ENCODE peak calls at places on chromosomes 11 and 22, in nine cellular contexts. One of them, this sample, is unnamed.

GRCh38 chr22:29617922-29618629 is 14.6 kb downstream of the NF2 start:
- DNase-seq in endothelial cell of umbilical vein: no peak
- DNase-seq in IMR-90: peak; percentile 68
- DNase-seq in body of pancreas: no peak
- DNase-seq in tibial nerve: no peak
- DNase-seq in HepG2: no peak
- DNase-seq in breast epithelium: no peak
- DNase-seq in ovary: no peak
- DNase-seq in prostate gland: no peak
- DNase-seq in this sample: no peak

GRCh38 chr22:48979482-48979881 is 848.2 kb downstream of the BRD1 start:
- DNase-seq in IMR-90: no peak
- DNase-seq in endothelial cell of umbilical vein: no peak
- DNase-seq in prostate gland: no peak
- DNase-seq in HepG2: peak; percentile 18
- DNase-seq in breast epithelium: no peak
- DNase-seq in body of pancreas: no peak
- DNase-seq in tibial nerve: no peak
- DNase-seq in ovary: no peak
- DNase-seq in this sample: no peak

GRCh38 chr22:22546490-22546889 is 12.6 kb downstream of the PRAME start:
- DNase-seq in IMR-90: peak; percentile 8
- DNase-seq in body of pancreas: no peak
- DNase-seq in HepG2: no peak
- DNase-seq in endothelial cell of umbilical vein: no peak
- DNase-seq in breast epithelium: no peak
- DNase-seq in tibial nerve: no peak
- DNase-seq in prostate gland: no peak
- DNase-seq in ovary: no peak
- DNase-seq in this sample: no peak

GRCh38 chr11:79536155-79536917 is 95.5 kb upstream of the TENM4 start:
- DNase-seq in prostate gland: no peak
- DNase-seq in breast epithelium: no peak
- DNase-seq in endothelial cell of umbilical vein: no peak
- DNase-seq in HepG2: no peak
- DNase-seq in body of pancreas: no peak
- DNase-seq in ovary: no peak
- DNase-seq in tibial nerve: no peak
- DNase-seq in IMR-90: no peak
- DNase-seq in this sample: no peak

GRCh38 chr22:44913198-44913983 is 96.4 kb downstream of the PHF21B start:
- DNase-seq in breast epithelium: peak; percentile 24
- DNase-seq in body of pancreas: no peak
- DNase-seq in ovary: no peak
- DNase-seq in IMR-90: no peak
- DNase-seq in tibial nerve: no peak
- DNase-seq in endothelial cell of umbilical vein: no peak
- DNase-seq in HepG2: no peak
- DNase-seq in prostate gland: no peak
- DNase-seq in this sample: no peak

GRCh38 chr11:75558939-75559843 is 2.9 kb upstream of the SERPINH1 start:
- DNase-seq in endothelial cell of umbilical vein: peak; percentile 71
- DNase-seq in prostate gland: no peak
- DNase-seq in HepG2: no peak
- DNase-seq in breast epithelium: no peak
- DNase-seq in IMR-90: peak; percentile 75
- DNase-seq in ovary: peak; percentile 81
- DNase-seq in tibial nerve: no peak
- DNase-seq in body of pancreas: no peak
- DNase-seq in this sample: no peak

GRCh38 chr11:123590296-123590912 is 64.0 kb downstream of the SCN3B start:
- DNase-seq in ovary: no peak
- DNase-seq in IMR-90: peak; percentile 53
- DNase-seq in breast epithelium: no peak
- DNase-seq in HepG2: peak; percentile 50
- DNase-seq in endothelial cell of umbilical vein: peak; percentile 95
- DNase-seq in tibial nerve: no peak
- DNase-seq in prostate gland: no peak
- DNase-seq in body of pancreas: peak; percentile 41
- DNase-seq in this sample: peak; percentile 87

GRCh38 chr11:57779275-57779674 is 17.7 kb downstream of the CTNND1 start:
- DNase-seq in breast epithelium: no peak
- DNase-seq in HepG2: peak; percentile 86
- DNase-seq in IMR-90: peak; percentile 63
- DNase-seq in endothelial cell of umbilical vein: peak; percentile 71
- DNase-seq in prostate gland: peak; percentile 74
- DNase-seq in body of pancreas: peak; percentile 51
- DNase-seq in tibial nerve: no peak
- DNase-seq in ovary: no peak
- DNase-seq in this sample: no peak

GRCh38 chr11:74154621-74155281 is 16.1 kb downstream of the C2CD3 start:
- DNase-seq in tibial nerve: no peak
- DNase-seq in breast epithelium: no peak
- DNase-seq in prostate gland: no peak
- DNase-seq in body of pancreas: no peak
- DNase-seq in IMR-90: no peak
- DNase-seq in ovary: no peak
- DNase-seq in HepG2: no peak
- DNase-seq in endothelial cell of umbilical vein: peak; percentile 11
- DNase-seq in this sample: no peak

GRCh38 chr11:26088391-26088790 is 243.5 kb upstream of the ANO3 start:
- DNase-seq in ovary: no peak
- DNase-seq in prostate gland: no peak
- DNase-seq in endothelial cell of umbilical vein: peak; percentile 68
- DNase-seq in body of pancreas: no peak
- DNase-seq in HepG2: no peak
- DNase-seq in tibial nerve: no peak
- DNase-seq in IMR-90: peak; percentile 30
- DNase-seq in breast epithelium: no peak
- DNase-seq in this sample: no peak

GRCh38 chr11:95035316-95035715 is 10.3 kb downstream of the KDM4E start:
- DNase-seq in tibial nerve: no peak
- DNase-seq in HepG2: no peak
- DNase-seq in endothelial cell of umbilical vein: no peak
- DNase-seq in ovary: no peak
- DNase-seq in breast epithelium: no peak
- DNase-seq in body of pancreas: no peak
- DNase-seq in prostate gland: peak; percentile 56
- DNase-seq in IMR-90: no peak
- DNase-seq in this sample: no peak

GRCh38 chr11:132718711-132719641 is 813.3 kb downstream of the OPCML start:
- DNase-seq in ovary: no peak
- DNase-seq in IMR-90: peak; percentile 8
- DNase-seq in breast epithelium: no peak
- DNase-seq in prostate gland: no peak
- DNase-seq in body of pancreas: no peak
- DNase-seq in tibial nerve: no peak
- DNase-seq in HepG2: no peak
- DNase-seq in endothelial cell of umbilical vein: no peak
- DNase-seq in this sample: no peak

GRCh38 chr11:78795862-78796261 is 221.2 kb upstream of the NARS2 start:
- DNase-seq in IMR-90: no peak
- DNase-seq in tibial nerve: no peak
- DNase-seq in ovary: no peak
- DNase-seq in prostate gland: no peak
- DNase-seq in endothelial cell of umbilical vein: no peak
- DNase-seq in HepG2: no peak
- DNase-seq in breast epithelium: no peak
- DNase-seq in body of pancreas: no peak
- DNase-seq in this sample: no peak

GRCh38 chr22:41526802-41527799 is 17.2 kb downstream of the POLR3H start:
- DNase-seq in breast epithelium: no peak
- DNase-seq in prostate gland: no peak
- DNase-seq in HepG2: no peak
- DNase-seq in IMR-90: peak; percentile 25
- DNase-seq in tibial nerve: no peak
- DNase-seq in body of pancreas: peak; percentile 61
- DNase-seq in endothelial cell of umbilical vein: no peak
- DNase-seq in ovary: peak; percentile 63
- DNase-seq in this sample: no peak

GRCh38 chr22:40176921-40177737 is 596 bp upstream of the TNRC6B start:
- DNase-seq in endothelial cell of umbilical vein: peak; percentile 61
- DNase-seq in IMR-90: peak; percentile 71
- DNase-seq in prostate gland: peak; percentile 69
- DNase-seq in body of pancreas: peak; percentile 55
- DNase-seq in breast epithelium: no peak
- DNase-seq in ovary: peak; percentile 56
- DNase-seq in tibial nerve: no peak
- DNase-seq in HepG2: peak; percentile 87
- DNase-seq in this sample: peak; percentile 63

GRCh38 chr11:10893713-10894112 is 35.9 kb upstream of the ZBED5 start:
- DNase-seq in HepG2: peak; percentile 50
- DNase-seq in breast epithelium: no peak
- DNase-seq in prostate gland: no peak
- DNase-seq in ovary: no peak
- DNase-seq in tibial nerve: no peak
- DNase-seq in body of pancreas: no peak
- DNase-seq in endothelial cell of umbilical vein: no peak
- DNase-seq in IMR-90: peak; percentile 89
- DNase-seq in this sample: no peak

GRCh38 chr11:117932987-117933386 is 3.8 kb upstream of the TMPRSS13 start:
- DNase-seq in ovary: no peak
- DNase-seq in body of pancreas: no peak
- DNase-seq in IMR-90: no peak
- DNase-seq in endothelial cell of umbilical vein: no peak
- DNase-seq in tibial nerve: no peak
- DNase-seq in prostate gland: no peak
- DNase-seq in breast epithelium: peak; percentile 3
- DNase-seq in HepG2: no peak
- DNase-seq in this sample: no peak

GRCh38 chr11:71453021-71453910 is at the start of gene NADSYN1:
- DNase-seq in tibial nerve: peak; percentile 94
- DNase-seq in prostate gland: peak; percentile 96
- DNase-seq in ovary: peak; percentile 98
- DNase-seq in body of pancreas: peak; percentile 99
- DNase-seq in IMR-90: peak; percentile 87
- DNase-seq in HepG2: peak; percentile 89
- DNase-seq in endothelial cell of umbilical vein: peak; percentile 97
- DNase-seq in breast epithelium: peak; percentile 97
- DNase-seq in this sample: peak; percentile 95
- TF ChIP-seq POLR2A in tibial nerve: no peak
- TF ChIP-seq POLR2A in prostate gland: peak; percentile 66
- TF ChIP-seq POLR2A in ovary: peak; percentile 38
- TF ChIP-seq POLR2A in body of pancreas: peak; percentile 35
- TF ChIP-seq POLR2A in IMR-90: peak; percentile 72
- TF ChIP-seq POLR2A in HepG2: no peak
- TF ChIP-seq POLR2A in endothelial cell of umbilical vein: peak; percentile 79
- TF ChIP-seq POLR2A in breast epithelium: peak; percentile 50
- TF ChIP-seq POLR2A in this sample: peak; percentile 72

DNA sequence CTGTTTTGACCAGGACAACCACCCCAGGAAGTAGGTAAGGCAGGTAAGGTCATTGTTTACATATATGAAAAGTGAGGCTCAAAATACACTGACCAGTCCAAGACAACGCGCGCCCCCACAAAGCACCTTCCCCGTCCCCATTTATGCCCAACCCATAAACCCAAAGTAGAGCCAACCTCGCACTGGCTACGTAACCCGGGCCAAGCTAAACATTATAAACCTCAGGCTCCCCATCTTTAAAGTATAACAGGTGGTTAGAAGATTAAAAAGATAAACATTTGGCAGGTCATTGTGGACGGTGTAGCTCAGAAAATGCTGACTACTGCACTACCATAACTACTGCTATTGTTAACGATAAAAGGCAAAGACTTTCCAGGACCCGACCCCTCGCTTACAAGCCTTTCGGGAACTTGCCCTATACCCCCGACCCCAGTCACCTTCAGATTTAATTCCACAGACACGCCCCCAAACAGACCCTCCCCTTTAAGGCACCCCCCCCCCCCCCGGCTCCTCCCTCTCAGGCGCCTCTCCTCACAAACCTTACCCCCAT is 491 bp downstream of the NUMA1 start:
- DNase-seq in HepG2: no peak
- DNase-seq in IMR-90: no peak
- DNase-seq in prostate gland: peak; percentile 68
- DNase-seq in breast epithelium: no peak
- DNase-seq in body of pancreas: peak; percentile 30
- DNase-seq in tibial nerve: no peak
- DNase-seq in endothelial cell of umbilical vein: no peak
- DNase-seq in ovary: no peak
- DNase-seq in this sample: no peak
- H3K36me3 ChIP-seq in HepG2: no peaks in the 10 kb centered on the region
- H3K36me3 ChIP-seq in IMR-90: no peaks in the 10 kb centered on the region
- H3K36me3 ChIP-seq in prostate gland: no peaks in the 10 kb centered on the region
- H3K36me3 ChIP-seq in breast epithelium: no peaks in the 10 kb centered on the region
- H3K36me3 ChIP-seq in body of pancreas: no peaks in the 10 kb centered on the region
- H3K36me3 ChIP-seq in tibial nerve: no peaks in the 10 kb centered on the region
- H3K36me3 ChIP-seq in endothelial cell of umbilical vein: no peaks in the 10 kb centered on the region
- H3K36me3 ChIP-seq in ovary: no peaks in the 10 kb centered on the region
- H3K36me3 ChIP-seq in this sample: no peaks in the 10 kb centered on the region

DNA sequence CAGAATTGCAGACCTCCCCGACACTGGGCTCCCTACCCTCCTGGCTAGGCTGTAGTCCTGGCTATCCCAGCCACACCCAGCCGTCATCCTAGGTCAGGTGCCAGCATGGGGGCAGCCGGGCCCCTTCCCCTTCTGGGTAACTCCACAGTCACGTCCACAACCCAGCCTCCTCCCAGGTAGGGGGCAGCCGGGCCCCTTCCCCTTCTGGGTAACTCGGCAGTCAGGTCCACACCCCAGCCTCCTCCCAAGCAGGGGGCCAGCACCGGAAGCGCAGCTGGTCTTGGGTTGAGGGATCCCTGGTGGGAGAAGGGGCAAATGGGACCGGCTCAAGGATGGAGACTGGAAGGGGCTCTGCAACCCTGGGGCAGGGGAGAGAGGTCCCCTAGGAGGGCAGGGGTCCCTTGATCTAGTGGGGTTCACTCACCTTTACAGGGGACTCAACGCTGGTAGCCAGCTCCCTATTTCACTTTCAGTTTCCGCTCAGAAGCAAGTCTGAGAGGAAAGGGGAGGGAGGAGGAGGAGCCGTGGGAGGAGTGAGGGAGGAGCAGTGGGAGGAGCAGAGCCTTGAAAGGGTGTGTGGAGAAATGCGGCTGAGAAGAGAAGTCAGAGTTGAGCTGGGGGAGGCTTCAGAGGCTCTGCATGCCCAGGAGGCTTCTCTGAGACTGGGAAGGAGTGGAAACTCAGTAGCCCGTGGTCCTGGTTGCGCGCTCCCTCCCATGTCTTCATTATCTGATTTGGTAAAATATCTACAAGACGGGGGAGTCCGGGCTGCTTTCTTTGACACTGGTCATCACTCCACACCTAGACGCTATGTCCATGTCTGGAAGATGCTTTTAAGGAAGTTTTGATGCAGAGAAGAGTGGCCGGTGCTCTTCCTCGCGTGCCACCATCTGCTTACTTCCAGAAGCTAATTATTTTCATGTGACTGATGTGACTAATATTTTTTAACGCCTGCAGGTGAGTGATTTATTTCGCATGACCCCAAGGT is at the start of gene TRIM21:
- DNase-seq in breast epithelium: peak; percentile 79
- DNase-seq in endothelial cell of umbilical vein: peak; percentile 84
- DNase-seq in tibial nerve: peak; percentile 66
- DNase-seq in prostate gland: peak; percentile 82
- DNase-seq in IMR-90: peak; percentile 79
- DNase-seq in body of pancreas: peak; percentile 83
- DNase-seq in ovary: peak; percentile 85
- DNase-seq in HepG2: peak; percentile 70
- DNase-seq in this sample: peak; percentile 72
- H3K27ac ChIP-seq in breast epithelium: peak within 1 kb of the TSS; percentile 86
- H3K27ac ChIP-seq in endothelial cell of umbilical vein: peak within 1 kb of the TSS; percentile 4
- H3K27ac ChIP-seq in tibial nerve: peak within 1 kb of the TSS; percentile 87
- H3K27ac ChIP-seq in prostate gland: peak within 1 kb of the TSS; percentile 73
- H3K27ac ChIP-seq in IMR-90: peak within 1 kb of the TSS; percentile 85
- H3K27ac ChIP-seq in body of pancreas: peak within 1 kb of the TSS; percentile 32
- H3K27ac ChIP-seq in ovary: peak within 1 kb of the TSS; percentile 67
- H3K27ac ChIP-seq in HepG2: no peak within 1 kb of the TSS
- H3K27ac ChIP-seq in this sample: peak within 1 kb of the TSS; percentile 81

GRCh38 chr11:91263698-91264097 is 960.9 kb upstream of the FAT3 start:
- DNase-seq in IMR-90: no peak
- DNase-seq in prostate gland: no peak
- DNase-seq in breast epithelium: no peak
- DNase-seq in HepG2: no peak
- DNase-seq in endothelial cell of umbilical vein: no peak
- DNase-seq in tibial nerve: no peak
- DNase-seq in body of pancreas: no peak
- DNase-seq in ovary: no peak
- DNase-seq in this sample: no peak
- TF ChIP-seq POLR2A in IMR-90: no peak
- TF ChIP-seq POLR2A in prostate gland: no peak
- TF ChIP-seq POLR2A in breast epithelium: no peak
- TF ChIP-seq POLR2A in HepG2: no peak
- TF ChIP-seq POLR2A in endothelial cell of umbilical vein: no peak
- TF ChIP-seq POLR2A in tibial nerve: no peak
- TF ChIP-seq POLR2A in body of pancreas: no peak
- TF ChIP-seq POLR2A in ovary: no peak
- TF ChIP-seq POLR2A in this sample: no peak

This sample was measured in gastrocnemius medialis.